ENCODE peak calls at places on chromosomes 11 and 22, in four cellular contexts. B is right lobe of liver; L is naive thymus-derived CD4-positive, alpha-beta T cell; R is body of pancreas. Q is an unnamed sample.

GRCh38 chr11:12529041-12529440 is 145.2 kb upstream of the TEAD1 start:
- DNase-seq in B (no peak), L (no peak), R (no peak), Q (no peak)

GRCh38 chr11:128179512-128179911 is 407.8 kb downstream of the ETS1 start:
- DNase-seq in B (no peak), L (no peak), R (no peak), Q (no peak)

GRCh38 chr22:16818538-16818937 is 6.7 kb downstream of the XKR3 start:
- DNase-seq in B (no peak), L (no peak), R (no peak), Q (no peak)

GRCh38 chr22:42645938-42646568 is 3.1 kb downstream of the CYB5R3 start:
- DNase-seq in B (peak), L (no peak), R (peak), Q (no peak)

GRCh38 chr11:91932151-91932821 is 292.3 kb upstream of the FAT3 start:
- DNase-seq in B (no peak), L (no peak), R (no peak), Q (no peak)

GRCh38 chr11:93396356-93396755 is 65.8 kb downstream of the DEUP1 start:
- DNase-seq in B (no peak), L (no peak), R (no peak), Q (no peak)

GRCh38 chr22:42500164-42500835 is 19.3 kb downstream of the RRP7A start:
- DNase-seq in B (peak), L (peak), R (peak), Q (no peak)

GRCh38 chr11:119903821-119904220 is 174.8 kb upstream of the NECTIN1 start:
- DNase-seq in B (no peak), L (no peak), R (no peak), Q (no peak)

GRCh38 chr11:111225871-111226270 is 19.7 kb upstream of the POU2AF2 start:
- DNase-seq in B (no peak), L (no peak), R (no peak), Q (no peak)

GRCh38 chr11:70128435-70128906 is 50.4 kb downstream of the ANO1 start:
- DNase-seq in B (peak), L (no peak), R (no peak), Q (no peak)

GRCh38 chr11:73420136-73420535 is 43.9 kb downstream of the RELT start:
- DNase-seq in B (no peak), L (no peak), R (no peak), Q (no peak)

GRCh38 chr11:31254411-31254810 is 115.1 kb downstream of the DCDC1 start:
- DNase-seq in B (no peak), L (no peak), R (no peak), Q (no peak)

GRCh38 chr11:116986521-116987105 is 111.6 kb downstream of the SIK3 start:
- DNase-seq in B (no peak), L (no peak), R (no peak), Q (peak)

GRCh38 chr11:88363566-88364169 is 26.1 kb upstream of the CTSC start:
- DNase-seq in B (no peak), L (no peak), R (no peak), Q (no peak)

GRCh38 chr11:15145635-15146034 is 30.9 kb downstream of the INSC start:
- DNase-seq in B (no peak), L (no peak), R (no peak), Q (no peak)

GRCh38 chr11:13009476-13009920 is 382 bp downstream of the RASSF10 start:
- DNase-seq in B (no peak), L (no peak), R (no peak), Q (no peak)

GRCh38 chr11:129728571-129728970 is 87.1 kb upstream of the TMEM45B start:
- DNase-seq in B (peak), L (no peak), R (peak), Q (no peak)

GRCh38 chr22:23197836-23198235 is 17.5 kb downstream of the BCR start:
- DNase-seq in B (no peak), L (no peak), R (no peak), Q (no peak)

GRCh38 chr22:48654492-48654891 is 1173.2 kb downstream of the BRD1 start:
- DNase-seq in B (no peak), L (no peak), R (no peak), Q (no peak)

GRCh38 chr22:24420977-24421343 is 6.4 kb upstream of the ADORA2A start:
- DNase-seq in B (no peak), L (no peak), R (no peak), Q (no peak)

GRCh38 chr22:50186181-50186731 is 543 bp downstream of the TRABD start:
- DNase-seq in B (no peak), L (no peak), R (peak), Q (no peak)

GRCh38 chr22:50184004-50184461 is 1.7 kb upstream of the TRABD start:
- DNase-seq in B (peak), L (no peak), R (peak), Q (no peak)

GRCh38 chr22:50184541-50185383 is 951 bp upstream of the TRABD start:
- DNase-seq in B (peak), L (no peak), R (peak), Q (no peak)

GRCh38 chr22:50186789-50187523 is 1.2 kb downstream of the TRABD start:
- DNase-seq in B (peak), L (no peak), R (peak), Q (peak)

GRCh38 chr22:50185384-50186087 is at the start of gene TRABD:
- DNase-seq in B (peak), L (peak), R (peak), Q (peak)
- H3K27ac ChIP-seq in B (peak), L (peak), R (peak), Q (peak)

GRCh38 chr11:63850946-63851345 is 12.0 kb downstream of the MARK2 start:
- DNase-seq in B (no peak), L (no peak), R (no peak), Q (no peak)
- H3K27ac ChIP-seq in B (no peak), L (peak), R (peak), Q (peak)

DNA sequence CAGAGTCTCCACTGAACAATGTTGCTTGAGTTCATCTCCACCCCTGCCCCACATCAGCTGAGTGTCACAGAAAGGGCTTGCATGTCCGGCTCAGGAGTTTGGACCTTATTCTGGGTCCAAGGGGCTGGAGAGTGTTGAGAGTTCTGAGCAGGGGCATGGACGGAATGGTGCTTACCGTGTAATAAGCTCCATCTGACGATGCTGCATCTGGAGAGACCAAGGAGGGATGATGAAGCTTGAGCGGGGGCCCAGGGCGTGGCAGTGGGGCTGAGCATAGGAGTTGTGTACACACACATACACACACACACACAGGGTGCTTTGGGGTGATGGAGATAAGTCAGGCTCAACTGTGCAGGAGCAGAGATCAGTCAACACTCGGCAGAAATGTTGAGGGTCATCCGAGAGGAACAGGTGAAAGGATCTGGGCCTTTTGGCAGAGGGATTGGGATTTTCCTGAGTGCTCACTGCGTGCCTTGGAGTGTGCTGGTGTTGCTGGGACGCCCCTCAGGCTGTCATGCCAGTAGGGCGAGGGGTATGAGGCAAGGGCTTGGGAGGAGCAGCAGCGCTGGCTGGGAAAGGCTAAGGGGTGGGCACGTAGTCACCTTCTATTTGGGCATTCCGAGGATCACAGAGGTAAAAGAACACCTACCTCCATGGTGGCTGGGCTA is 2.3 kb downstream of the USP35 start:
- DNase-seq in B (no peak), L (no peak), R (no peak), Q (no peak)
- H3K27ac ChIP-seq in B (no peak), L (no peak), R (peak), Q (no peak)

GRCh38 chr22:46444390-46444854 is 93.0 kb downstream of the CELSR1 start:
- DNase-seq in B (no peak), L (no peak), R (no peak), Q (no peak)
- H3K27ac ChIP-seq in B (no peak), L (no peak), R (no peak), Q (no peak)

GRCh38 chr22:38318792-38319773 is 1.9 kb upstream of the CSNK1E start:
- DNase-seq in B (no peak), L (no peak), R (no peak), Q (no peak)
- H3K27ac ChIP-seq in B (peak), L (peak), R (peak), Q (peak)

DNA sequence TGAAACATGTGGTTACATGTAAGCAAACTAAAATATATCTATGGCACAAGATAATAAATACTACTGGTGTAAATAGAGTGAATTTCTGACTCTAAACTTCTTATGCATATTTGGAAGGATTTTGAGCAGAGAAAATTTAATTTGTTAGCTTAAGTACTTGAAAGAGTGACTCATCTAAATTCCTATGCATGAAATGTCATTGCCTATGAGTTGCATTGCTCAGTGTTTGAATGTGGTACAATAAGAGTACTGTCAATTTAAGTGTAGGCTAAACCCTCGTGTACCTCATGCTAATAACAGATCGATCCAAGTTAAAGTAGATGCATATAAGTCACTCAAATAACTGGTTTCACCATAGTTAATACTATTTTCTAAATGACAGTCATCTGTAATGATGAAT is 5.3 kb upstream of the CARD18 start:
- DNase-seq in B (no peak), L (no peak), R (no peak), Q (no peak)
- H3K27ac ChIP-seq in B (no peak), L (no peak), R (no peak), Q (no peak)

DNA sequence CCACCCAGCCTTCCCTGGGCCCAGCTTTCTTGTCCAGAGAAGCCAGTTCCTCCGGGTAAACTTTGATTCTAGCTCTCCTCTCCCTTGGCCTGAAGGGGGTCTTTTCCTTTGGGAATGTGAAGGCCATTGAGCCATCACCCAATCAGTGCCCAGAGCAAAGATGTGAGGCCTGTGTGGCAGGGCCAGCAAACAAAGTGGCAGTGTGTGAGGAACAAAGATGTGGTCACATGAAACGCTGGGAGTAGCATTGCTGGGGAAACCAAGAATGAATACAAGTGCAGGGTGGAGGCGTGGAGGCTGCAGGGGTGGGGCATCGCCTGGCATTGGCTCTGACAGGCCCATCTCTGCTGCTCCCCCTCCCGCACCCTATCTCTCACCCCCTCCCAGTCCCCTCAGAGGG is 91.9 kb upstream of the BID start:
- DNase-seq in B (no peak), L (no peak), R (no peak), Q (no peak)
- H3K27ac ChIP-seq in B (no peak), L (no peak), R (no peak), Q (no peak)

GRCh38 chr22:40326905-40327735 is 19.2 kb upstream of the ADSL start:
- DNase-seq in B (no peak), L (no peak), R (no peak), Q (no peak)
- H3K27ac ChIP-seq in B (no peak), L (peak), R (peak), Q (no peak)

GRCh38 chr11:68842427-68843051 is 823 bp upstream of the CPT1A start:
- DNase-seq in B (no peak), L (no peak), R (no peak), Q (peak)

GRCh38 chr11:68843703-68844312 is 2.1 kb upstream of the CPT1A start:
- DNase-seq in B (peak), L (peak), R (peak), Q (peak)

GRCh38 chr11:68844376-68844775 is 2.7 kb upstream of the CPT1A start:
- DNase-seq in B (no peak), L (no peak), R (no peak), Q (no peak)

GRCh38 chr11:68841718-68842426 is at the start of gene CPT1A:
- DNase-seq in B (peak), L (peak), R (peak), Q (peak)

GRCh38 chr11:68843052-68843561 is 1.4 kb upstream of the CPT1A start:
- DNase-seq in B (no peak), L (peak), R (no peak), Q (peak)
- H3K27ac ChIP-seq in B (peak), L (peak), R (peak), Q (peak)